ENCODE peak calls at places on chromosomes 6 and 20, in four cellular contexts. R, H, Y and J are unnamed samples.
A peak's percentile ranks its signal among the peaks of the same experiment; 100 is the strongest.

GRCh38 chr6:7301702-7302101 is 11.3 kb downstream of the SSR1 start:
- DNase-seq in H (no peak), R (no peak), Y (no peak), J (no peak)

GRCh38 chr6:4660377-4661321 is 115.6 kb upstream of the CDYL start:
- DNase-seq in H (no peak), Y (no peak), R (no peak), J (no peak)

GRCh38 chr20:54774423-54774822 is 299.0 kb downstream of the DOK5 start:
- DNase-seq in Y (no peak), R (no peak), H (no peak), J (no peak)

GRCh38 chr6:43086022-43086658 is 10.0 kb downstream of the PTK7 start:
- DNase-seq in R (no peak), Y (peak; percentile 61), H (no peak), J (no peak)

GRCh38 chr6:133551847-133552331 is 310.7 kb downstream of the EYA4 start:
- DNase-seq in Y (no peak), R (peak; percentile 92), H (no peak), J (no peak)

GRCh38 chr6:55014321-55015088 is 159.8 kb upstream of the HCRTR2 start:
- DNase-seq in H (no peak), Y (no peak), R (no peak), J (no peak)

GRCh38 chr6:170471458-170471857 is 81.6 kb downstream of the PSMB1 start:
- DNase-seq in R (no peak), Y (no peak), H (no peak), J (no peak)

GRCh38 chr6:139931746-139932145 is 557.3 kb upstream of the CITED2 start:
- DNase-seq in H (no peak), Y (no peak), R (no peak), J (no peak)

GRCh38 chr6:125953502-125953875 is 3.1 kb upstream of the HINT3 start:
- DNase-seq in R (no peak), Y (peak; percentile 45), H (no peak), J (no peak)